ENCODE peak calls at places on chromosomes 13 and 19, in seven cellular contexts. L, Y, R, V, Q, C and O are unnamed samples.

GRCh38 chr13:112350300-112350699 is 25.9 kb upstream of the SPACA7 start:
- DNase-seq in L (no peak), Y (no peak), R (no peak), V (no peak), Q (no peak), C (no peak), O (no peak)

GRCh38 chr19:14408641-14409120 is 10.5 kb downstream of the DDX39A start:
- DNase-seq in L (no peak), Y (no peak), R (no peak), V (no peak), Q (peak), C (no peak), O (no peak)

GRCh38 chr13:49791214-49791752 is 1.2 kb downstream of the KPNA3 start:
- DNase-seq in L (no peak), Y (peak), R (no peak), V (no peak), Q (no peak), C (peak), O (peak)

GRCh38 chr19:18763674-18764590 is 27.2 kb downstream of the COMP start:
- DNase-seq in L (no peak), Y (peak), R (no peak), V (no peak), Q (no peak), C (no peak), O (no peak)

GRCh38 chr19:19606021-19606420 is 12.5 kb downstream of the PBX4 start:
- DNase-seq in L (no peak), Y (peak), R (no peak), V (no peak), Q (peak), C (peak), O (no peak)

GRCh38 chr13:46134961-46135522 is 30.2 kb upstream of the CPB2 start:
- DNase-seq in L (peak), Y (peak), R (no peak), V (no peak), Q (peak), C (peak), O (no peak)

GRCh38 chr19:48478339-48479061 is 9.3 kb downstream of the CYTH2 start:
- DNase-seq in L (no peak), Y (no peak), R (no peak), V (no peak), Q (no peak), C (no peak), O (no peak)

GRCh38 chr19:49188626-49189200 is 31.1 kb downstream of the TRPM4 start:
- DNase-seq in L (peak), Y (no peak), R (no peak), V (no peak), Q (no peak), C (no peak), O (no peak)

GRCh38 chr13:49421391-49421790 is 22.5 kb downstream of the CAB39L start:
- DNase-seq in L (peak), Y (no peak), R (no peak), V (no peak), Q (no peak), C (peak), O (peak)

GRCh38 chr19:28737021-28737525 is 475.9 kb downstream of the UQCRFS1 start:
- DNase-seq in L (no peak), Y (peak), R (no peak), V (no peak), Q (no peak), C (peak), O (peak)

GRCh38 chr19:48819366-48819816 is 8.6 kb upstream of the BCAT2 start:
- DNase-seq in L (no peak), Y (peak), R (no peak), V (no peak), Q (no peak), C (no peak), O (no peak)

GRCh38 chr13:112254900-112255299 is 121.3 kb upstream of the SPACA7 start:
- DNase-seq in L (no peak), Y (no peak), R (no peak), V (no peak), Q (no peak), C (no peak), O (no peak)

GRCh38 chr19:16654151-16654550 is 5.8 kb downstream of the SMIM7 start:
- DNase-seq in L (peak), Y (no peak), R (no peak), V (no peak), Q (no peak), C (peak), O (peak)

GRCh38 chr19:55319786-55320185 is 5.4 kb downstream of the TMEM150B start:
- DNase-seq in L (peak), Y (peak), R (peak), V (peak), Q (peak), C (peak), O (peak)

GRCh38 chr13:111639196-111639705 is 318.8 kb downstream of the TEX29 start:
- DNase-seq in L (peak), Y (no peak), R (no peak), V (no peak), Q (no peak), C (no peak), O (no peak)

GRCh38 chr13:44801990-44802389 is 187.3 kb downstream of the NUFIP1 start:
- DNase-seq in L (no peak), Y (peak), R (no peak), V (no peak), Q (no peak), C (no peak), O (peak)

GRCh38 chr19:19068659-19069509 is 5.1 kb downstream of the SLC25A42 start:
- DNase-seq in L (no peak), Y (no peak), R (no peak), V (no peak), Q (no peak), C (no peak), O (no peak)

GRCh38 chr13:44976949-44977583 is 12.2 kb downstream of the NUFIP1 start:
- DNase-seq in L (no peak), Y (no peak), R (no peak), V (no peak), Q (no peak), C (no peak), O (no peak)

GRCh38 chr13:75566658-75567057 is 17.1 kb downstream of the UCHL3 start:
- DNase-seq in L (no peak), Y (peak), R (no peak), V (no peak), Q (no peak), C (no peak), O (peak)

GRCh38 chr19:35907377-35907745 is 734 bp downstream of the TYROBP start:
- DNase-seq in L (no peak), Y (no peak), R (no peak), V (no peak), Q (no peak), C (no peak), O (no peak)

GRCh38 chr19:13022859-13023636 is 27.8 kb downstream of the NFIX start:
- DNase-seq in L (peak), Y (peak), R (no peak), V (no peak), Q (no peak), C (peak), O (peak)

GRCh38 chr13:113918981-113919646 is 54.8 kb downstream of the C13orf46 start:
- DNase-seq in L (peak), Y (no peak), R (no peak), V (no peak), Q (no peak), C (no peak), O (no peak)

GRCh38 chr13:112067871-112068305 is 939 bp downstream of the SOX1 start:
- DNase-seq in L (peak), Y (no peak), R (no peak), V (no peak), Q (no peak), C (peak), O (no peak)

GRCh38 chr13:44230736-44231135 is 142.9 kb upstream of the SERP2 start:
- DNase-seq in L (no peak), Y (no peak), R (no peak), V (no peak), Q (no peak), C (no peak), O (peak)

GRCh38 chr13:93289047-93289446 is 62.4 kb downstream of the GPC6 start:
- DNase-seq in L (no peak), Y (peak), R (no peak), V (no peak), Q (no peak), C (no peak), O (no peak)

GRCh38 chr13:29909975-29910674 is 59.7 kb upstream of the UBL3 start:
- DNase-seq in L (no peak), Y (peak), R (no peak), V (no peak), Q (peak), C (no peak), O (peak)

GRCh38 chr19:57056972-57057371 is 62.8 kb upstream of the USP29 start:
- DNase-seq in L (no peak), Y (peak), R (no peak), V (no peak), Q (peak), C (no peak), O (no peak)

GRCh38 chr19:30391554-30392551 is 19.7 kb downstream of the ZNF536 start:
- DNase-seq in L (peak), Y (no peak), R (no peak), V (peak), Q (no peak), C (peak), O (no peak)

GRCh38 chr19:43483281-43483680 is 17.9 kb upstream of the LYPD3 start:
- DNase-seq in L (no peak), Y (no peak), R (no peak), V (no peak), Q (peak), C (no peak), O (no peak)
- H2BK5ac ChIP-seq in L (no peak), Y (no peak), R (no peak), V (no peak), Q (no peak), C (no peak), O (no peak)

GRCh38 chr13:43140985-43141384 is 117.6 kb downstream of the DNAJC15 start:
- DNase-seq in L (no peak), Y (no peak), R (no peak), V (no peak), Q (no peak), C (no peak), O (no peak)

GRCh38 chr13:43141685-43142084 is 118.3 kb downstream of the DNAJC15 start:
- DNase-seq in L (no peak), Y (no peak), R (no peak), V (no peak), Q (no peak), C (peak), O (no peak)

GRCh38 chr13:43145556-43145955 is 122.2 kb downstream of the DNAJC15 start:
- DNase-seq in L (no peak), Y (no peak), R (no peak), V (no peak), Q (no peak), C (no peak), O (no peak)

GRCh38 chr13:43143591-43143990 is 120.2 kb downstream of the DNAJC15 start:
- DNase-seq in L (no peak), Y (no peak), R (no peak), V (no peak), Q (no peak), C (no peak), O (no peak)

DNA sequence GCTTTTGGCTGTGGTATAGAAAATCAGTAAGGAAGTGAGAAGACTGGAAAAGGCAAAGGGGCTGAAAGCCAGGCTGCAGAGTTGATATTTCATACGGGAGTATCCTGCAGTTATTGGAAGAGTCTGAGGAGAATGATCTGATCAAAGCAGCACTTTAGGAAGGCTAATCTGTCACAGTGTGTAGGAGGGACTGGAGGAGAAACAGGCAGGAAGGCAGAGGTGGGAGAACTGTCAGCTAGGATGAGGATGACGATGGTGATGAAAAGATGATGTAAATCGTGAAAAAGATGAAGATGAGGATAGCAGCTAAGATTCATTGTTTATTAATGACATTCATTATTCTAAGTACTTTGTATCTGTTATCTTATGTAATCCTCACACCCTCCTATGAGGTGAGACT is 123.0 kb downstream of the DNAJC15 start:
- DNase-seq in L (no peak), Y (no peak), R (no peak), V (no peak), Q (no peak), C (no peak), O (no peak)
- H2BK5ac ChIP-seq in L (no peak), Y (no peak), R (no peak), V (no peak), Q (no peak), C (no peak), O (no peak)

GRCh38 chr13:52845334-52845761 is 3.1 kb downstream of the PCDH8 start:
- DNase-seq in L (peak), Y (no peak), R (peak), V (no peak), Q (no peak), C (peak), O (no peak)
- H2BK5ac ChIP-seq in L (no peak), Y (no peak), R (no peak), V (no peak), Q (no peak), C (no peak), O (no peak)

GRCh38 chr13:47726394-47726793 is 274.7 kb downstream of the SUCLA2 start:
- DNase-seq in L (no peak), Y (no peak), R (no peak), V (no peak), Q (no peak), C (no peak), O (no peak)
- H2BK5ac ChIP-seq in L (no peak), Y (no peak), R (no peak), V (no peak), Q (no peak), C (no peak), O (no peak)

DNA sequence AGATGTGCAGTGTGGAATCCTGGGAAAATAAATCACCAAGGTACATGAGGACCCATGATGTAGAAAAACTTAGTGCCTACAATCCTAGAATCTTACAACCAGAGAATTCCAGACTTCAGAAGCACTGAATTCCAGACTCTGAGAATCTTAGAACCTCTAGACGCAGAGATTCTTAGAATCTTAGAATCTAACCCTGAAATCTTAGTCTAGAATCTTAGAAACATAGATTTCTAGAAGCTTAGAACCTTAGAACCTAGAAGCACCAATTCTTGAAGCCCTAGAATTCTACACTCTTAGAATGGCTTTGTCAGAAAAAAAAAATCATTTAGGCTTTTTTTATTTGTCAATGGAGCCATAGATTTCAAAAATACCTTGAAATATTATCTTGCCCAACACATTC is 6.0 kb downstream of the CEACAM16 start:
- DNase-seq in L (no peak), Y (no peak), R (no peak), V (no peak), Q (no peak), C (no peak), O (no peak)
- H2BK5ac ChIP-seq in L (no peak), Y (no peak), R (no peak), V (no peak), Q (no peak), C (no peak), O (no peak)

DNA sequence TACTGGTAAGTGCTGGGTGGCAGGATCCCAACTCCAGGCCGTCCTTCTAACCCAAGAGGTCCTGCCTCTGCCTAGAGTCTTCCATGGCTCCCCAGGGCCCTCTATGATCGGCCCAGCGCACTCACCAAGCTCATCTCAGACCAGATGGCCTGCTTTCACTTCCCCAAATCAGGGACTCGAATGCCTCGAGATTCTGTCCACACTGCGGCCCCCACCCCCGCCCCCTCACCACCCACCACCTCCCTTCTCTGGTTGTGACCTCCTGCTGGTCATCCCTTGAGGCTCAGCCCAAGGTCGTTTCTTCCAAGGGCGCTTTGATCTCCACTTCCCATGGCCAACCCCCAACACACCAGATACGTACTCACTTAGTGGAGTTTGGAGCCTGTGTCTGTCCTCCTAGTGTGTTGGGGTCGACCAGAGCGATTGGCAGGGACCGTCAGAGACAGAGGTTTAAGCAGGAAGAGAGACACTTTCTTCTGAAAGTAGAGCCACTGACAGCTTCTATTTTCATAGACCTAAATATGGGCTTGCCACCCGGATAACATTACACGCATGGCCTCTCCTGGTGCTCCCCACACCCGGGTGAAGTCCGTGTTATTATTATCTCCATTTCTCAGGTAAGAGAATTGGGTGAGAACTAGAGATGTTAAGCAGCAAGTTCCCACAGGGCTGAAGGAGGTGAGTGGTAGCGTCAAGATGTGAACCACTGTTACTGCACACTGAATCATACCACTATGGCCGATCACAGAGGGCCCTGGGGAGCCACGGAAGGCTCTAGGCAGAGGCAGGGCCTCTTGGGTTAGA is at the start of gene FCER2:
- DNase-seq in L (no peak), Y (no peak), R (no peak), V (no peak), Q (no peak), C (no peak), O (no peak)
- H2BK5ac ChIP-seq in L (no peak), Y (no peak), R (no peak), V (no peak), Q (no peak), C (no peak), O (no peak)